ENCODE peak calls at places on chromosomes 16 and 17, in six cellular contexts. B is upper lobe of left lung, I is SK-N-SH, D is stomach, M is GM12878, W is suprapubic skin. V is an unnamed sample.

GRCh38 chr16:82801361-82801760 is 174.6 kb downstream of the CDH13 start:
- DNase-seq in W (no peak), M (no peak), B (no peak), I (no peak), D (no peak), V (no peak)

GRCh38 chr17:13541032-13541480 is 60.7 kb downstream of the HS3ST3A1 start:
- DNase-seq in I (no peak), W (no peak), B (no peak), D (no peak), M (no peak), V (no peak)

GRCh38 chr16:66717112-66717675 is 20.7 kb upstream of the CMTM4 start:
- DNase-seq in B (no peak), I (peak; percentile 69), D (no peak), W (no peak), M (no peak), V (no peak)

GRCh38 chr17:50267074-50267841 is 7.0 kb upstream of the TMEM92 start:
- DNase-seq in M (no peak), B (no peak), W (no peak), I (peak; percentile 52), D (no peak), V (peak; percentile 64)

GRCh38 chr16:14628806-14629611 is 1.1 kb downstream of the PARN start:
- DNase-seq in B (no peak), M (no peak), W (no peak), D (no peak), I (peak; percentile 17), V (no peak)

GRCh38 chr17:68325961-68326360 is 34.7 kb downstream of the ARSG start:
- DNase-seq in W (no peak), D (no peak), B (no peak), M (no peak), I (no peak), V (no peak)

GRCh38 chr17:42180411-42180921 is 476 bp downstream of the KCNH4 start:
- DNase-seq in M (no peak), W (no peak), D (no peak), I (peak; percentile 64), B (no peak), V (no peak)

GRCh38 chr17:66548659-66549311 is 246.4 kb downstream of the PRKCA start:
- DNase-seq in B (no peak), M (no peak), W (no peak), D (no peak), I (no peak), V (no peak)

GRCh38 chr17:54891176-54891821 is 9.4 kb upstream of the TOM1L1 start:
- DNase-seq in D (no peak), W (no peak), I (peak; percentile 76), B (no peak), M (no peak), V (no peak)

GRCh38 chr16:66447491-66447890 is 20.4 kb downstream of the BEAN1 start:
- DNase-seq in M (no peak), I (no peak), B (no peak), W (peak; percentile 45), D (no peak), V (peak; percentile 10)

GRCh38 chr16:85847681-85848601 is 48.4 kb downstream of the COX4I1 start:
- DNase-seq in M (no peak), I (no peak), B (no peak), W (peak; percentile 68), D (no peak), V (peak; percentile 48)

GRCh38 chr17:15502315-15503112 is 35.1 kb upstream of the CDRT4 start:
- DNase-seq in B (peak; percentile 89), D (peak; percentile 80), I (peak; percentile 89), M (no peak), W (peak; percentile 98), V (peak; percentile 97)

GRCh38 chr16:75111514-75112280 is 4.9 kb downstream of the LDHD start:
- DNase-seq in W (no peak), D (no peak), M (no peak), I (no peak), B (no peak), V (no peak)

GRCh38 chr16:67546761-67547422 is 15.4 kb upstream of the CTCF start:
- DNase-seq in B (peak; percentile 86), I (peak; percentile 91), D (peak; percentile 88), W (peak; percentile 89), M (no peak), V (peak; percentile 85)

GRCh38 chr17:58595194-58595792 is 80.9 kb upstream of the MTMR4 start:
- DNase-seq in D (no peak), I (no peak), W (no peak), B (no peak), M (no peak), V (peak; percentile 28)

GRCh38 chr16:7420843-7421242 is 88.2 kb downstream of the RBFOX1 start:
- DNase-seq in W (no peak), B (no peak), I (no peak), M (no peak), D (no peak), V (no peak)

GRCh38 chr16:7421578-7421977 is 88.9 kb downstream of the RBFOX1 start:
- DNase-seq in W (no peak), M (no peak), B (no peak), I (no peak), D (no peak), V (no peak)

GRCh38 chr16:7422489-7422888 is 89.8 kb downstream of the RBFOX1 start:
- DNase-seq in I (no peak), D (no peak), W (no peak), B (no peak), M (no peak), V (no peak)

GRCh38 chr16:7423436-7423941 is 90.8 kb downstream of the RBFOX1 start:
- DNase-seq in B (no peak), W (no peak), I (no peak), M (no peak), D (no peak), V (no peak)
- H3K4me3 ChIP-seq in B (no peak overlapping the region), W (no peak overlapping the region), I (no peak overlapping the region), M (no peak overlapping the region), D (no peak overlapping the region), V (no peak overlapping the region)

GRCh38 chr17:40645291-40645690 is 2.3 kb downstream of the SMARCE1 start:
- DNase-seq in M (no peak), W (no peak), I (no peak), B (no peak), D (no peak), V (no peak)

GRCh38 chr17:40645932-40646331 is 1.7 kb downstream of the SMARCE1 start:
- DNase-seq in W (no peak), I (no peak), M (no peak), D (no peak), B (no peak), V (no peak)

GRCh38 chr17:40647549-40648325 is at the start of gene SMARCE1:
- DNase-seq in W (peak; percentile 85), D (peak; percentile 65), I (peak; percentile 88), M (no peak), B (peak; percentile 95), V (peak; percentile 84)

GRCh38 chr17:40648326-40648968 is 829 bp upstream of the SMARCE1 start:
- DNase-seq in W (no peak), I (no peak), B (no peak), D (peak; percentile 37), M (no peak), V (no peak)

GRCh38 chr17:40646791-40647548 is 648 bp downstream of the SMARCE1 start:
- DNase-seq in D (no peak), I (no peak), B (no peak), W (no peak), M (no peak), V (no peak)
- TF ChIP-seq POLR2AphosphoS5 in D (no peak), I (no peak), B (no peak), W (no peak), M (no peak), V (no peak)

GRCh38 chr16:77353587-77354263 is 81.1 kb downstream of the ADAMTS18 start:
- DNase-seq in D (no peak), W (no peak), I (no peak), M (no peak), B (no peak), V (no peak)

GRCh38 chr16:77364770-77365169 is 70.1 kb downstream of the ADAMTS18 start:
- DNase-seq in M (no peak), D (no peak), I (no peak), B (no peak), W (no peak), V (no peak)

GRCh38 chr16:77359065-77359502 is 75.8 kb downstream of the ADAMTS18 start:
- DNase-seq in M (no peak), B (no peak), W (no peak), I (no peak), D (no peak), V (no peak)
- TF ChIP-seq EP300 in M (no peak), B (no peak), W (no peak), I (no peak), D (no peak), V (no peak)

GRCh38 chr16:89053725-89054029 is 40.0 kb upstream of the ACSF3 start:
- DNase-seq in W (no peak), B (peak; percentile 77), I (no peak), D (no peak), M (no peak), V (no peak)
- H3K4me3 ChIP-seq in W (no peak overlapping the region), B (no peak overlapping the region), I (no peak overlapping the region), D (no peak overlapping the region), M (no peak overlapping the region), V (no peak overlapping the region)

DNA sequence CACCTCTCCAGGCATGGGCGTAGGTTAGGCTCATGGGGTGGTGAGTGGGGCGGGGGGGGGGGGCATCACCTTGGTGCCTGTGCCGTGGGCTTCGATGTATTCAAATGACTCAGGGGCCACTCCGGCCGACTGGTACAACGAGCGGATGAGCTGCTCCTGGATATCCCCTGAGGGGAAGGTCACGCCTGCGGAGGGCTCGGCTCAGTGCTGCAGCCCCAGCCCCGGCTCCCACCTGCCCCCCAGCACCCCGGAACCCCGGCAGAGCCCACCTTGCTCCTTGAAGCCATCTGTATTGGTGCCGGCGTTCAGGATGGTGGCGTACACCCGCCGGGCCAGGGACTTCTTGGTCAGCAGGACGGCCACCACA is 5.4 kb downstream of the FASN start:
- DNase-seq in M (no peak), D (no peak), I (no peak), W (no peak), B (no peak), V (no peak)
- TF ChIP-seq POLR2AphosphoS5 in M (no peak), D (no peak), I (no peak), W (no peak), B (no peak), V (no peak)

GRCh38 chr17:77674358-77674757 is 284.1 kb upstream of the TNRC6C start:
- DNase-seq in M (no peak), D (no peak), W (no peak), B (no peak), I (peak; percentile 4), V (peak; percentile 19)

GRCh38 chr17:77677210-77677609 is 281.3 kb upstream of the TNRC6C start:
- DNase-seq in D (no peak), B (no peak), M (no peak), W (no peak), I (no peak), V (no peak)

GRCh38 chr17:77675411-77675810 is 283.1 kb upstream of the TNRC6C start:
- DNase-seq in M (no peak), I (no peak), D (no peak), W (no peak), B (no peak), V (peak; percentile 52)

GRCh38 chr17:77677637-77678036 is 280.9 kb upstream of the TNRC6C start:
- DNase-seq in M (no peak), B (no peak), D (no peak), W (no peak), I (no peak), V (no peak)

GRCh38 chr17:77675816-77676799 is 282.4 kb upstream of the TNRC6C start:
- DNase-seq in D (no peak), W (no peak), B (no peak), M (no peak), I (no peak), V (peak; percentile 55)
- TF ChIP-seq EP300 in D (no peak), W (no peak), B (no peak), M (no peak), I (no peak), V (peak; percentile 28)

V was measured in sigmoid colon.